ENCODE peak calls at places on chromosomes 3 and 15, in five cellular contexts. O is GM23248, V is IMR-90, C is DND-41, S is H1. R is an unnamed sample.

GRCh38 chr15:97652041-97652440 is 308.5 kb upstream of the ARRDC4 start:
- DNase-seq in O (no peak), V (no peak), C (no peak), S (no peak), R (no peak)

GRCh38 chr3:10404876-10405275 is 84.0 kb upstream of the SEC13 start:
- DNase-seq in O (no peak), V (no peak), C (no peak), S (no peak), R (no peak)

GRCh38 chr3:172302176-172302575 is 146.1 kb downstream of the GHSR start:
- DNase-seq in O (no peak), V (no peak), C (no peak), S (no peak), R (no peak)

GRCh38 chr3:17738921-17739320 is 3.5 kb downstream of the TBC1D5 start:
- DNase-seq in O (no peak), V (no peak), C (no peak), S (no peak), R (no peak)

GRCh38 chr15:32867313-32867626 is 149.5 kb downstream of the GREM1 start:
- DNase-seq in O (peak), V (peak), C (no peak), S (no peak), R (no peak)

GRCh38 chr3:53705024-53705750 is 141.0 kb downstream of the CHDH start:
- DNase-seq in O (no peak), V (no peak), C (no peak), S (peak), R (no peak)

GRCh38 chr3:65847947-65848346 is 190.8 kb downstream of the MAGI1 start:
- DNase-seq in O (no peak), V (no peak), C (no peak), S (no peak), R (no peak)

GRCh38 chr15:67194171-67195114 is 60.0 kb downstream of the AAGAB start:
- DNase-seq in O (no peak), V (no peak), C (no peak), S (peak), R (no peak)

GRCh38 chr3:151075869-151076573 is 9.4 kb upstream of the MED12L start:
- DNase-seq in O (no peak), V (no peak), C (no peak), S (no peak), R (no peak)

GRCh38 chr3:140863481-140864084 is 78.1 kb upstream of the SLC25A36 start:
- DNase-seq in O (peak), V (peak), C (peak), S (peak), R (peak)

GRCh38 chr3:122563717-122564025 is 429 bp downstream of the PARP9 start:
- DNase-seq in O (peak), V (no peak), C (peak), S (no peak), R (no peak)

GRCh38 chr3:155462672-155463071 is 169.2 kb upstream of the STRIT1 start:
- DNase-seq in O (no peak), V (no peak), C (no peak), S (no peak), R (peak)

GRCh38 chr3:127351775-127352350 is 64.0 kb upstream of the PRR20G start:
- DNase-seq in O (no peak), V (no peak), C (no peak), S (peak), R (no peak)

GRCh38 chr15:71203573-71204444 is 88.5 kb downstream of the THSD4 start:
- DNase-seq in O (peak), V (peak), C (no peak), S (peak), R (no peak)

GRCh38 chr15:92683511-92683834 is 27.9 kb upstream of the FAM174B start:
- DNase-seq in O (peak), V (no peak), C (no peak), S (peak), R (no peak)

GRCh38 chr3:5389057-5389456 is 201.6 kb downstream of the EDEM1 start:
- DNase-seq in O (no peak), V (no peak), C (no peak), S (no peak), R (no peak)

GRCh38 chr3:194097141-194097880 is 38.6 kb upstream of the HES1 start:
- DNase-seq in O (peak), V (no peak), C (no peak), S (no peak), R (no peak)

GRCh38 chr15:71680079-71680461 is 130.3 kb upstream of the NR2E3 start:
- DNase-seq in O (no peak), V (no peak), C (no peak), S (no peak), R (no peak)

GRCh38 chr3:158731525-158731924 is 732 bp downstream of the RARRES1 start:
- DNase-seq in O (no peak), V (no peak), C (no peak), S (no peak), R (no peak)

GRCh38 chr15:64637412-64637811 is 138.0 kb downstream of the RBPMS2 start:
- DNase-seq in O (no peak), V (no peak), C (no peak), S (no peak), R (no peak)

GRCh38 chr15:64636101-64636500 is 139.3 kb downstream of the RBPMS2 start:
- DNase-seq in O (no peak), V (no peak), C (no peak), S (no peak), R (no peak)

GRCh38 chr15:64635486-64635815 is 139.9 kb downstream of the RBPMS2 start:
- DNase-seq in O (peak), V (peak), C (no peak), S (no peak), R (no peak)

GRCh38 chr15:64634576-64635485 is 140.6 kb downstream of the RBPMS2 start:
- DNase-seq in O (no peak), V (no peak), C (peak), S (peak), R (no peak)

DNA sequence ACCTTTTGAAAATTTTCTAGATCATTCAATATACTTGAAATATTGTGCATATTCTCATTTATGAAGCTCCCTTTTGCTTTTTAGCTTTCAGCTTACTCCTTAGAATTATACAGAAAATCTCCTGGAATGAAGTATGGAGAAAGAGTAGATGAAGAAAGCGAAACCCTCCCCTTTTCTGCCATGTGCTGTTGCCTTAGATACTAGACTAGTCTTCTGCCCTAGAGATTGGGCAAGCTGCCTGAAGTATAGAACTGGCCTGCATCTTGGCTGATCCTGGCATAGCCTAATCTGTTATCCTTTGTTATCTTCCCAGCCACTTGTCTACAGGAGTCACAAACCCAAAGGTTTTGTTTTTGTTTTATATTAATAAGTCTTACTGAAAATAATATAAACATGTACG is 138.8 kb downstream of the RBPMS2 start:
- DNase-seq in O (no peak), V (no peak), C (no peak), S (no peak), R (no peak)
- H3K9ac ChIP-seq in O (no peak), V (no peak), C (no peak), S (no peak), R (no peak)

DNA sequence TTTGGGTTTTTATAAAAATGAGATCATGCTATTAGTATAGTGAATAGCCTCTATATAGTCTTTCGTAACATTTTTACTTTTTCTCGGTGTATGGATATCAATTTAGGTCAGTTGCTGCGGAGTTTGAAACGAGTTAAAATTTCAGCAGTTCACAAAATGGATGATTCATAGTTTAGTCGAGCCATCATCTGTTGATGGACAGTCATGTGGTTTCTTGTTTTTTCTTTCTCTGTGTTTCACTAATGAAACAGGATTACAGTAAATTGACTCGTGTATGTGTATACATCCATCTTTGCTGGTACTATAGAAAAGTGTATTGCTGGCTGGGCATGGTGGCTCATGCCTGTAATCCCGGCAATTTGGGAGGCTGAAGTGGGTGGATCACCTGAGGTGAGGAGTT is 106.8 kb downstream of the IGF1R start:
- DNase-seq in O (peak), V (peak), C (no peak), S (no peak), R (no peak)
- H3K4me3 ChIP-seq in O (peak), V (no peak), C (no peak), S (no peak), R (no peak)

DNA sequence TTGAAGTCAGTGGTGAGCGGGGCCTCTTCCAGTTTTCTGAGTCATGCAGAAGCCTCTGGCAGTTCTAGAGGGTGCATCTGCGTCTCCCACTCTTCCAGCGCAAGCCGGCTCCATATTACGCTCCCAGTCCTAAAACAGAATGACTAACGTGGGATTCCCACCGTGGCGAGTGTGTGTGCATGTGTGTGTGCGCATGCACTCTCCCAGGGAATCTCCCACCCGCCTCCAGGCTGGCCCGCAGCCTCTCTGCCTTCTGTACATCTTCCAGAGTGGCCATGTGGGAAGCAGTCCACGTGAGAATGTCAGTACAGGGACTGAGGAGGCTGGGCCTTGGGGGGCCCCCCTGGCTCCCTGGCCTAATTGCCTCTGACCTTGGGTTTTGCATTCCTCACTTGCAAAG is 87.7 kb downstream of the LSM3 start:
- DNase-seq in O (peak), V (peak), C (no peak), S (no peak), R (no peak)
- H3K9ac ChIP-seq in O (peak), V (no peak), C (no peak), S (no peak), R (no peak)

DNA sequence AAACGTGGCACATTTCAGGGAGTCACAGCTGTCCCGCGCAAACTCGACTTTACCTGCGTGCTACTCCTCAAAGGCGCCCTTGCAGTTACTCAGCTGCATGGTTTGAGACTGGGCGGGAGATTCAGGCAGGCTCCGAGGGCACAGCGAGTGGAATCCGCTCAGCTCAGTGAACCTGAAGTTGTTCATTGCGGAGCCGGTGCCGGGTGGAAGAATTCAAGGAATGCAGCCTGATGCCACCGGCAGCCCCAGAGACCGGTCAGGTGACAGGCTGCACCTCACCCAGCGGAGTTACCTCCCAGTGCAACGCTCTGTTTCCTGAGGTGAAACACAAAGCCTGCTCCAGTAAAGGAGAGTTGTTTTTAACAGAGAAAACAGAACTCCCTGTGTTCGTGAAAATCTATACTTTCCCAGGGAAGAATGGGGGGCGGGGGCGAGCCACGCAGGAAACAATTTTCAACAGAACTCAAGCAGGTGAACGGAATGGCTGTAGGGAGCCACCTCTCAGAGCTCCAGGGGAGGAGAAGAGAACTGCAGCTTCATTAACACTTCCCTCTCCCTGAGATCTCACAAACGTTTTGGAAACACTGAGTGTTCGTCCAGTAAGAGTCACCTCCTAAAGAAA is 3.8 kb downstream of the VEPH1 start:
- DNase-seq in O (peak), V (no peak), C (no peak), S (peak), R (no peak)
- H3K4me3 ChIP-seq in O (peak), V (peak), C (no peak), S (peak), R (peak)

DNA sequence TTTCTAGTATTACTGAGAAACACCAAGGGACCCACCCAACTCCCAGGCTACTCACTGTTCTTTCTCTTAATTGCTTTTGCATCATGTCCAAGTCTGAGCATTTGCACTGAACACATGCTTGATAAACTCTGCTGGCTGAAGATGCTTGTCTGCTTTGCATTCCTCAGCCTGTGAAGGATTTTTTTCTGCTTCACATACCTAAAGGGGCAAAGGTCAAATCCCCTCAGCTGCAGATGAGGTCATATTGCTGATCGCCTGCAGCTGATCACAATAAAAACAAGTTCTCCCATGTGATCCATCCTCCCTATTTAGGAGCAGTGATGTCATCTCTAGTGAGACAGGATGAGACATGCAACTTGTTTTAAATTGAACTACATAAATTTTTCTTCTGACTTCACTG is 84.6 kb upstream of the DCBLD2 start:
- DNase-seq in O (peak), V (peak), C (no peak), S (no peak), R (no peak)
- H3K9ac ChIP-seq in O (no peak), V (no peak), C (no peak), S (no peak), R (no peak)

R was measured in SK-N-MC.